ENCODE peak calls at places on chromosomes 12 and 14, in four cellular contexts. T, J, A and N are unnamed samples.

GRCh38 chr14:104800600-104801283 is at the start of gene ZBTB42:
- DNase-seq in T (peak; percentile 68), J (peak; percentile 73), A (no peak), N (peak; percentile 66)

GRCh38 chr12:13204428-13204827 is 7.9 kb downstream of the EMP1 start:
- DNase-seq in T (no peak), J (peak; percentile 85), A (no peak), N (no peak)

GRCh38 chr12:120688527-120689071 is 1.6 kb downstream of the MLEC start:
- DNase-seq in T (no peak), J (no peak), A (no peak), N (no peak)

GRCh38 chr14:61577506-61577931 is 117.8 kb upstream of the HIF1A start:
- DNase-seq in T (no peak), J (peak; percentile 72), A (no peak), N (no peak)

GRCh38 chr14:68535404-68536024 is 257.4 kb downstream of the ZFP36L1 start:
- DNase-seq in T (peak; percentile 85), J (peak; percentile 64), A (no peak), N (peak; percentile 76)

GRCh38 chr14:24887623-24888304 is 162.2 kb downstream of the STXBP6 start:
- DNase-seq in T (no peak), J (no peak), A (no peak), N (peak; percentile 64)

GRCh38 chr14:51014086-51014485 is 69.8 kb upstream of the PYGL start:
- DNase-seq in T (no peak), J (no peak), A (no peak), N (no peak)

GRCh38 chr14:78904094-78904493 is 733.9 kb downstream of the NRXN3 start:
- DNase-seq in T (no peak), J (no peak), A (no peak), N (no peak)

GRCh38 chr14:104797112-104798044 is 1.8 kb upstream of the AKT1 start:
- DNase-seq in T (peak; percentile 88), J (no peak), A (no peak), N (no peak)

GRCh38 chr12:132084681-132085635 is 59.2 kb downstream of the DDX51 start:
- DNase-seq in T (peak; percentile 51), J (peak; percentile 48), A (no peak), N (peak; percentile 42)

GRCh38 chr12:104622942-104623341 is 166.2 kb downstream of the CHST11 start:
- DNase-seq in T (no peak), J (no peak), A (no peak), N (no peak)

GRCh38 chr14:65551019-65551643 is 138.6 kb downstream of the FUT8 start:
- DNase-seq in T (no peak), J (no peak), A (no peak), N (no peak)

GRCh38 chr14:78697341-78697740 is 527.2 kb downstream of the NRXN3 start:
- DNase-seq in T (no peak), J (no peak), A (no peak), N (peak; percentile 12)

GRCh38 chr14:21185506-21185905 is 29.6 kb upstream of the OR5AU1 start:
- DNase-seq in T (no peak), J (no peak), A (no peak), N (no peak)

GRCh38 chr14:53432378-53432802 is 279.3 kb upstream of the DDHD1 start:
- DNase-seq in T (no peak), J (no peak), A (no peak), N (peak; percentile 37)

GRCh38 chr12:52600941-52601481 is at the start of gene KRT72:
- DNase-seq in T (no peak), J (no peak), A (no peak), N (no peak)

GRCh38 chr14:86153480-86153879 is 623.5 kb downstream of the FLRT2 start:
- DNase-seq in T (no peak), J (no peak), A (no peak), N (no peak)

GRCh38 chr14:91233936-91234790 is 10.3 kb downstream of the GPR68 start:
- DNase-seq in T (no peak), J (no peak), A (no peak), N (no peak)

GRCh38 chr12:8950287-8950574 is 786 bp upstream of the M6PR start:
- DNase-seq in T (no peak), J (no peak), A (no peak), N (no peak)

GRCh38 chr14:100071545-100071944 is 6.3 kb downstream of the EVL start:
- DNase-seq in T (no peak), J (no peak), A (no peak), N (no peak)

GRCh38 chr12:54612216-54612750 is 22.4 kb downstream of the LACRT start:
- DNase-seq in T (peak; percentile 52), J (no peak), A (no peak), N (no peak)

GRCh38 chr12:28278499-28278898 is 88.2 kb downstream of the CCDC91 start:
- DNase-seq in T (no peak), J (no peak), A (no peak), N (no peak)

GRCh38 chr12:13126494-13126893 is 23.0 kb upstream of the GSG1 start:
- DNase-seq in T (no peak), J (no peak), A (no peak), N (peak; percentile 34)

GRCh38 chr12:49344486-49345047 is 2.1 kb upstream of the DNAJC22 start:
- DNase-seq in T (no peak), J (no peak), A (no peak), N (no peak)
- H3K4me1 ChIP-seq in T (peaks cover 21% of the 10 kb centered on the region), J (peaks cover 28% of the 10 kb centered on the region), A (peaks cover 38% of the 10 kb centered on the region), N (peaks cover 35% of the 10 kb centered on the region)

GRCh38 chr12:56160160-56160763 is 2.1 kb downstream of the MYL6 start:
- DNase-seq in T (peak; percentile 40), J (no peak), A (no peak), N (peak; percentile 54)

GRCh38 chr12:56158029-56158925 is at the start of gene MYL6:
- DNase-seq in T (peak; percentile 97), J (peak; percentile 93), A (peak; percentile 88), N (peak; percentile 95)

GRCh38 chr12:56158926-56159461 is 835 bp downstream of the MYL6 start:
- DNase-seq in T (peak; percentile 57), J (peak; percentile 75), A (no peak), N (peak; percentile 55)

GRCh38 chr12:56160894-56161667 is 2.9 kb downstream of the MYL6 start:
- DNase-seq in T (no peak), J (no peak), A (no peak), N (no peak)

DNA sequence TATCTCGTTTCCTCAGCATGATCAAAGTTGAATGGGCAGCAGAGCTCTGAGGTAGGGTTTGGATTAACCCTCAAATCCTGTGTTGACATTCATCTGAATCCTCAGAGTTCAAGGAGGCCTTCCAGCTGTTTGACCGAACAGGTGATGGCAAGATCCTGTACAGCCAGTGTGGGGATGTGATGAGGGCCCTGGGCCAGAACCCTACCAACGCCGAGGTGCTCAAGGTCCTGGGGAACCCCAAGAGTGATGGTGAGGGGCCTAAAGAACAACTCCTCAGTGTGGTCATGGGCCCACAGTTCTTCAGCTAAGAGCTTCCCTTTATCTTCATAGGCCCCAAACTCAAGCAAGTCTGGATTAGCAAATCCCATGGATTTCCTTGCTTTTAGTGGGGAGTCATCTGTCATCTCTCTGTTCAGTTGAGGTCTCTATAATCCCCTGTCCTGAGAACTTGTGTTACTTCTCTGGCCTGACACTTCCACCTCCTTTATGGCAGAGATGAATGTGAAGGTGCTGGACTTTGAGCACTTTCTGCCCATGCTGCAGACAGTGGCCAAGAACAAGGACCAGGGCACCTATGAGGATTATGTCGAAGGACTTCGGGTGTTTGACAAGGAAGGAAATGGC is 1.4 kb downstream of the MYL6 start:
- DNase-seq in T (no peak), J (no peak), A (no peak), N (no peak)
- H3K79me2 ChIP-seq in T (peaks cover 19% of the 10 kb centered on the region), J (peaks cover 35% of the 10 kb centered on the region), A (peaks cover 39% of the 10 kb centered on the region), N (peaks cover 38% of the 10 kb centered on the region)

GRCh38 chr14:69666112-69666511 is 54.7 kb downstream of the SUSD6 start:
- DNase-seq in T (no peak), J (peak; percentile 3), A (no peak), N (no peak)

GRCh38 chr14:69663322-69663686 is 51.9 kb downstream of the SUSD6 start:
- DNase-seq in T (no peak), J (no peak), A (no peak), N (no peak)

GRCh38 chr14:69664190-69664742 is 52.9 kb downstream of the SUSD6 start:
- DNase-seq in T (no peak), J (no peak), A (no peak), N (no peak)

GRCh38 chr14:69665596-69665995 is 54.2 kb downstream of the SUSD6 start:
- DNase-seq in T (no peak), J (no peak), A (no peak), N (no peak)

GRCh38 chr14:69664865-69665526 is 53.6 kb downstream of the SUSD6 start:
- DNase-seq in T (no peak), J (no peak), A (no peak), N (no peak)
- H3K4me1 ChIP-seq in T (peaks cover 3% of the 10 kb centered on the region), J (peaks cover 42% of the 10 kb centered on the region), A (peaks cover 56% of the 10 kb centered on the region), N (peaks cover 27% of the 10 kb centered on the region)

GRCh38 chr12:15712823-15713663 is 76.1 kb downstream of the EPS8 start:
- DNase-seq in T (no peak), J (no peak), A (no peak), N (no peak)

GRCh38 chr12:15710860-15711510 is 78.2 kb downstream of the EPS8 start:
- DNase-seq in T (no peak), J (no peak), A (no peak), N (no peak)

GRCh38 chr12:15716566-15716965 is 72.6 kb downstream of the EPS8 start:
- DNase-seq in T (no peak), J (no peak), A (no peak), N (no peak)

GRCh38 chr12:15712160-15712559 is 77.0 kb downstream of the EPS8 start:
- DNase-seq in T (no peak), J (no peak), A (no peak), N (no peak)

GRCh38 chr12:15714256-15714655 is 74.9 kb downstream of the EPS8 start:
- DNase-seq in T (no peak), J (no peak), A (no peak), N (no peak)
- H3K79me2 ChIP-seq in T (no peaks in the 10 kb centered on the region), J (peaks cover 87% of the 10 kb centered on the region), A (no peaks in the 10 kb centered on the region), N (peaks cover 38% of the 10 kb centered on the region)

DNA sequence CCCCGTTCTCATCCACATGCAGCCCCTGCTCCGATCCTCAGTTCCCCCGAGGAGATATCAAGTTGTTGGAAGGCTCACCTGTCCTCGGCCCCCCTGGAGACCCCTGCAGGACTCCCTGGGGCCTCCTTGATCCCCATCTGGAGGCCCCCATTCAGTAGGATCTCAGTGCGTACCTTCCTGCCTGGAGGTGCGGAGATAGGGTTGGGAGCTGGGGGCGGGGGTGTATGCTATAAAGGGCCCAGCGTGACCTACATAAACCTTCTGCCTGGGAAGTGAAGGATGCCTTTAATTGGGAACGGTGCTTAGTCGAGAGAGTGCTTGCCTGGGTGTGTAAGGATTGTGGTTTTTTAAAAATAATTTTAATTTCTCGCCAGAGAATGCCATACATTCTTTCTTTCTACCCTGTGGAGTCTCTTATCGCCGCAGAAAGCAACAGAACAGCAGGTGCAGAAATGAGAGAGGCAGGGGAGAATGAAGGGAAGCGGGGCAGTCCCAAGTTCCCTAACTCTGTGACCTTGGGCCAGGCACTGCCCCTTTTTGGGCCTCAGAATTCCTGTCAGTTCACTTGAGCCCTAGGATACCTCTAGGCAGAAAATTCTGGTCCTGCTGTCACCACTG is 153.7 kb downstream of the TSPAN9 start:
- DNase-seq in T (no peak), J (no peak), A (no peak), N (no peak)
- H3K4me1 ChIP-seq in T (no peaks in the 10 kb centered on the region), J (no peaks in the 10 kb centered on the region), A (no peaks in the 10 kb centered on the region), N (no peaks in the 10 kb centered on the region)